ENCODE peak calls at places on chromosomes 1 and 21, in six cellular contexts. One of them, this sample, is unnamed.

GRCh38 chr1:15757575-15758401 is 807 bp upstream of the FBLIM1 start:
- DNase-seq in A549: no peak
- DNase-seq in tibial nerve: no peak
- DNase-seq in ovary: peak; percentile 63
- DNase-seq in SK-N-SH: peak; percentile 90
- DNase-seq in K562: peak; percentile 51
- DNase-seq in this sample: peak; percentile 70

GRCh38 chr21:14901482-14901958 is 163.3 kb downstream of the NRIP1 start:
- DNase-seq in A549: no peak
- DNase-seq in tibial nerve: no peak
- DNase-seq in ovary: no peak
- DNase-seq in SK-N-SH: no peak
- DNase-seq in K562: no peak
- DNase-seq in this sample: no peak

GRCh38 chr1:147334292-147334691 is 91.8 kb downstream of the CHD1L start:
- DNase-seq in A549: no peak
- DNase-seq in tibial nerve: no peak
- DNase-seq in ovary: no peak
- DNase-seq in SK-N-SH: no peak
- DNase-seq in K562: no peak
- DNase-seq in this sample: no peak

GRCh38 chr1:156583821-156584622 is 4.5 kb downstream of the TTC24 start:
- DNase-seq in A549: peak; percentile 88
- DNase-seq in tibial nerve: peak; percentile 96
- DNase-seq in ovary: peak; percentile 54
- DNase-seq in SK-N-SH: peak; percentile 78
- DNase-seq in K562: peak; percentile 83
- DNase-seq in this sample: peak; percentile 86

GRCh38 chr1:160308451-160309182 is 23.7 kb upstream of the PEX19 start:
- DNase-seq in A549: no peak
- DNase-seq in tibial nerve: no peak
- DNase-seq in ovary: no peak
- DNase-seq in SK-N-SH: no peak
- DNase-seq in K562: no peak
- DNase-seq in this sample: no peak

GRCh38 chr1:16215882-16216753 is 3.7 kb upstream of the ARHGEF19 start:
- DNase-seq in A549: peak; percentile 58
- DNase-seq in tibial nerve: peak; percentile 79
- DNase-seq in ovary: peak; percentile 93
- DNase-seq in SK-N-SH: peak; percentile 92
- DNase-seq in K562: peak; percentile 96
- DNase-seq in this sample: peak; percentile 94

GRCh38 chr1:204601979-204602653 is 83.4 kb downstream of the LRRN2 start:
- DNase-seq in A549: no peak
- DNase-seq in tibial nerve: no peak
- DNase-seq in ovary: no peak
- DNase-seq in SK-N-SH: no peak
- DNase-seq in K562: no peak
- DNase-seq in this sample: no peak

GRCh38 chr1:38029081-38029681 is 16.6 kb downstream of the UTP11 start:
- DNase-seq in A549: no peak
- DNase-seq in tibial nerve: no peak
- DNase-seq in ovary: peak; percentile 68
- DNase-seq in SK-N-SH: peak; percentile 87
- DNase-seq in K562: peak; percentile 58
- DNase-seq in this sample: no peak

GRCh38 chr21:14046401-14046800 is 164.4 kb downstream of the LIPI start:
- DNase-seq in A549: no peak
- DNase-seq in tibial nerve: no peak
- DNase-seq in ovary: no peak
- DNase-seq in SK-N-SH: no peak
- DNase-seq in K562: no peak
- DNase-seq in this sample: no peak

GRCh38 chr1:152626688-152627087 is 3.8 kb upstream of the LCE3A start:
- DNase-seq in A549: no peak
- DNase-seq in tibial nerve: no peak
- DNase-seq in ovary: no peak
- DNase-seq in SK-N-SH: no peak
- DNase-seq in K562: no peak
- DNase-seq in this sample: no peak

GRCh38 chr1:152622803-152623202 is at the start of gene LCE3A:
- DNase-seq in A549: no peak
- DNase-seq in tibial nerve: no peak
- DNase-seq in ovary: peak; percentile 57
- DNase-seq in SK-N-SH: no peak
- DNase-seq in K562: no peak
- DNase-seq in this sample: no peak

GRCh38 chr1:152621993-152622392 is 910 bp downstream of the LCE3A start:
- DNase-seq in A549: no peak
- DNase-seq in tibial nerve: no peak
- DNase-seq in ovary: no peak
- DNase-seq in SK-N-SH: no peak
- DNase-seq in K562: no peak
- DNase-seq in this sample: no peak

DNA sequence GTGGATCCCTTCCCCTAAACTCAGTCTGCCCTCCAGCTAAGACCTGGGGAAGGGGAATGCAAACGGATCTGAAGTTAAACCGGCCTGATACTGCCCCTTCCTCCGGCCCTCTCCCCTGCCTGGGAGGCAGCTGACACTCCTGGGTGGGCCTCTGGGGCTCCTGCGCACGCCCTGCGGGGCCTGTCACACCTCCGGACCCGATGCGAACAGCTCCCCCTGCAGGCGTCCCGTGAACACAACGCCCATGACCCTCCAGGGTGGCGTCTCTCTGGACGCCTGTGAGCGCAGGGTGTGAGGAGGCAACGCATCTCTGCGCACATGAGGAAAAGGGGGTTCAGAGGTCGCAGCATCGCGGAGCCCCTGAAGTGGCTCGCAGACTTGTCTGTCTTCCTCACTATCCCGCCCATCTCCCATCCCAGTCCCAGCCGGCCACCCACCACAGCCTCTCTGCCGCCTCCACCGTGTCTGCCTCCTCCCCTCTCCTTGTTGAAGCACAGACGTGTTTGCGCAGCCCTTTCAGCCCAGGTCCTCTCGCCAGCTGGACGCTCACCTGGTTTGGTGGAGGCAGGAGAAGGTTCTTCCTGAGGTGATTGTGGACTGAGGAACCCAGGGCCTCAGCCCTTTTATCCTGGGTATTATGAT is 421 bp upstream of the LCE3A start:
- DNase-seq in A549: no peak
- DNase-seq in tibial nerve: no peak
- DNase-seq in ovary: peak; percentile 54
- DNase-seq in SK-N-SH: peak; percentile 37
- DNase-seq in K562: peak; percentile 45
- DNase-seq in this sample: no peak
- TF ChIP-seq CTCF in A549: peak; percentile 6
- TF ChIP-seq CTCF in tibial nerve: no peak
- TF ChIP-seq CTCF in ovary: no peak
- TF ChIP-seq CTCF in SK-N-SH: peak; percentile 36
- TF ChIP-seq CTCF in K562: peak; percentile 61
- TF ChIP-seq CTCF in this sample: no peak

GRCh38 chr1:153881764-153882163 is 41.0 kb downstream of the GATAD2B start:
- DNase-seq in A549: no peak
- DNase-seq in tibial nerve: no peak
- DNase-seq in ovary: no peak
- DNase-seq in SK-N-SH: peak; percentile 76
- DNase-seq in K562: no peak
- DNase-seq in this sample: no peak

GRCh38 chr1:153883223-153883622 is 39.5 kb downstream of the GATAD2B start:
- DNase-seq in A549: no peak
- DNase-seq in tibial nerve: no peak
- DNase-seq in ovary: no peak
- DNase-seq in SK-N-SH: no peak
- DNase-seq in K562: peak; percentile 56
- DNase-seq in this sample: no peak

GRCh38 chr1:153882296-153882912 is 40.4 kb downstream of the GATAD2B start:
- DNase-seq in A549: no peak
- DNase-seq in tibial nerve: no peak
- DNase-seq in ovary: no peak
- DNase-seq in SK-N-SH: peak; percentile 12
- DNase-seq in K562: no peak
- DNase-seq in this sample: no peak

GRCh38 chr1:153880024-153880423 is 42.7 kb downstream of the GATAD2B start:
- DNase-seq in A549: no peak
- DNase-seq in tibial nerve: no peak
- DNase-seq in ovary: no peak
- DNase-seq in SK-N-SH: no peak
- DNase-seq in K562: no peak
- DNase-seq in this sample: no peak

GRCh38 chr1:153880962-153881361 is 41.8 kb downstream of the GATAD2B start:
- DNase-seq in A549: peak; percentile 47
- DNase-seq in tibial nerve: peak; percentile 82
- DNase-seq in ovary: peak; percentile 85
- DNase-seq in SK-N-SH: peak; percentile 81
- DNase-seq in K562: peak; percentile 27
- DNase-seq in this sample: peak; percentile 88
- TF ChIP-seq EP300 in A549: no peak
- TF ChIP-seq EP300 in tibial nerve: no peak
- TF ChIP-seq EP300 in ovary: no peak
- TF ChIP-seq EP300 in SK-N-SH: no peak
- TF ChIP-seq EP300 in K562: no peak
- TF ChIP-seq EP300 in this sample: no peak

GRCh38 chr1:226738995-226739695 is at the start of gene ITPKB:
- DNase-seq in A549: peak; percentile 44
- DNase-seq in tibial nerve: peak; percentile 64
- DNase-seq in ovary: peak; percentile 59
- DNase-seq in SK-N-SH: peak; percentile 38
- DNase-seq in K562: peak; percentile 42
- DNase-seq in this sample: peak; percentile 71

GRCh38 chr1:226739696-226740065 is 599 bp upstream of the ITPKB start:
- DNase-seq in A549: no peak
- DNase-seq in tibial nerve: no peak
- DNase-seq in ovary: no peak
- DNase-seq in SK-N-SH: no peak
- DNase-seq in K562: no peak
- DNase-seq in this sample: no peak

GRCh38 chr1:226737819-226738420 is 1.2 kb downstream of the ITPKB start:
- DNase-seq in A549: peak; percentile 27
- DNase-seq in tibial nerve: peak; percentile 57
- DNase-seq in ovary: peak; percentile 64
- DNase-seq in SK-N-SH: peak; percentile 71
- DNase-seq in K562: no peak
- DNase-seq in this sample: peak; percentile 63

GRCh38 chr1:226736908-226737818 is 1.9 kb downstream of the ITPKB start:
- DNase-seq in A549: no peak
- DNase-seq in tibial nerve: no peak
- DNase-seq in ovary: peak; percentile 54
- DNase-seq in SK-N-SH: peak; percentile 80
- DNase-seq in K562: no peak
- DNase-seq in this sample: peak; percentile 39

GRCh38 chr1:226738421-226738994 is 574 bp downstream of the ITPKB start:
- DNase-seq in A549: peak; percentile 44
- DNase-seq in tibial nerve: no peak
- DNase-seq in ovary: peak; percentile 59
- DNase-seq in SK-N-SH: peak; percentile 67
- DNase-seq in K562: no peak
- DNase-seq in this sample: peak; percentile 48
- TF ChIP-seq CTCF in A549: no peak
- TF ChIP-seq CTCF in tibial nerve: no peak
- TF ChIP-seq CTCF in ovary: no peak
- TF ChIP-seq CTCF in SK-N-SH: no peak
- TF ChIP-seq CTCF in K562: no peak
- TF ChIP-seq CTCF in this sample: no peak

DNA sequence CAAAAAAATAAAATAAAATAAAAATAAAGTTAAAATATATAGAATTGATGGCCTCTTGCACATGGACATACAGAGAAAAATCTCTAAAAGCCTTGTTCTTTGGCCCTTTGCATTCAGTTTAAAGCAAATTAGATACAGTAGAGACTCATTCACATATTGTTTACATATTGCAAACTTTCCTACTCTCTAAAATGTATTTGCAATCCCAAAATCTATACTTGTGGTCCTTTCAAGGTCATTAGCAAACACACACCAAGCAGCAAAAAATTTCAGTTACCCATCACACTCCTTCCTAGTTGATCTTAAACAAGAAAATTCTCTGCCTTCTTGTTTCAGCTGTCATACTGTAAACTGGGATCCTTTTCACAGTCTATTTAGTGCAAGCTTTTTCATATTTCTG is 61.0 kb upstream of the SLC44A3 start:
- DNase-seq in A549: no peak
- DNase-seq in tibial nerve: no peak
- DNase-seq in ovary: no peak
- DNase-seq in SK-N-SH: no peak
- DNase-seq in K562: no peak
- DNase-seq in this sample: no peak
- TF ChIP-seq EP300 in A549: no peak
- TF ChIP-seq EP300 in tibial nerve: no peak
- TF ChIP-seq EP300 in ovary: no peak
- TF ChIP-seq EP300 in SK-N-SH: no peak
- TF ChIP-seq EP300 in K562: no peak
- TF ChIP-seq EP300 in this sample: no peak

GRCh38 chr1:1614204-1614953 is 921 bp upstream of the MIB2 start:
- DNase-seq in A549: no peak
- DNase-seq in tibial nerve: no peak
- DNase-seq in ovary: peak; percentile 73
- DNase-seq in SK-N-SH: no peak
- DNase-seq in K562: peak; percentile 49
- DNase-seq in this sample: peak; percentile 58

GRCh38 chr1:1615256-1616044 is at the start of gene MIB2:
- DNase-seq in A549: peak; percentile 94
- DNase-seq in tibial nerve: peak; percentile 86
- DNase-seq in ovary: peak; percentile 98
- DNase-seq in SK-N-SH: peak; percentile 100
- DNase-seq in K562: peak; percentile 99
- DNase-seq in this sample: peak; percentile 98

GRCh38 chr1:1613509-1614082 is 1.7 kb upstream of the MIB2 start:
- DNase-seq in A549: no peak
- DNase-seq in tibial nerve: no peak
- DNase-seq in ovary: no peak
- DNase-seq in SK-N-SH: no peak
- DNase-seq in K562: no peak
- DNase-seq in this sample: no peak

GRCh38 chr1:1616045-1616821 is 933 bp downstream of the MIB2 start:
- DNase-seq in A549: no peak
- DNase-seq in tibial nerve: no peak
- DNase-seq in ovary: no peak
- DNase-seq in SK-N-SH: peak; percentile 85
- DNase-seq in K562: peak; percentile 85
- DNase-seq in this sample: peak; percentile 69

GRCh38 chr1:1614954-1615255 is 395 bp upstream of the MIB2 start:
- DNase-seq in A549: no peak
- DNase-seq in tibial nerve: no peak
- DNase-seq in ovary: no peak
- DNase-seq in SK-N-SH: no peak
- DNase-seq in K562: no peak
- DNase-seq in this sample: no peak
- TF ChIP-seq CTCF in A549: no peak
- TF ChIP-seq CTCF in tibial nerve: no peak
- TF ChIP-seq CTCF in ovary: no peak
- TF ChIP-seq CTCF in SK-N-SH: no peak
- TF ChIP-seq CTCF in K562: no peak
- TF ChIP-seq CTCF in this sample: no peak

GRCh38 chr1:84253041-84253440 is 48.5 kb upstream of the SAMD13 start:
- DNase-seq in A549: peak; percentile 39
- DNase-seq in tibial nerve: no peak
- DNase-seq in ovary: no peak
- DNase-seq in SK-N-SH: no peak
- DNase-seq in K562: no peak
- DNase-seq in this sample: no peak
- TF ChIP-seq EP300 in A549: no peak
- TF ChIP-seq EP300 in tibial nerve: no peak
- TF ChIP-seq EP300 in ovary: no peak
- TF ChIP-seq EP300 in SK-N-SH: no peak
- TF ChIP-seq EP300 in K562: no peak
- TF ChIP-seq EP300 in this sample: no peak

GRCh38 chr1:210025870-210026269 is 87.9 kb downstream of the SYT14 start:
- DNase-seq in A549: no peak
- DNase-seq in tibial nerve: no peak
- DNase-seq in ovary: no peak
- DNase-seq in SK-N-SH: no peak
- DNase-seq in K562: no peak
- DNase-seq in this sample: no peak
- TF ChIP-seq CTCF in A549: peak; percentile 14
- TF ChIP-seq CTCF in tibial nerve: no peak
- TF ChIP-seq CTCF in ovary: no peak
- TF ChIP-seq CTCF in SK-N-SH: peak; percentile 48
- TF ChIP-seq CTCF in K562: no peak
- TF ChIP-seq CTCF in this sample: no peak